ENCODE peak calls at places on chromosomes 16 and 17, in seven cellular contexts. O, X, R, M, Y, A and Q are unnamed samples.
A peak's percentile ranks its signal among the peaks of the same experiment; 100 is the strongest.

GRCh38 chr17:70564006-70564620 is 394.8 kb downstream of the KCNJ2 start:
- DNase-seq in M (no peak), R (no peak), X (no peak), A (no peak), Y (peak; percentile 70), O (no peak), Q (no peak)

GRCh38 chr17:35432176-35433074 is at the start of gene SLFN12:
- DNase-seq in Y (peak; percentile 96), M (peak; percentile 43), A (peak; percentile 87), X (peak; percentile 53), O (peak; percentile 58), R (peak; percentile 74), Q (no peak)

GRCh38 chr17:51487947-51488346 is 227.6 kb downstream of the UTP18 start:
- DNase-seq in Y (no peak), R (no peak), M (no peak), A (no peak), X (no peak), O (no peak), Q (no peak)

GRCh38 chr17:64689106-64689505 is 27.0 kb upstream of the SMURF2 start:
- DNase-seq in Y (no peak), O (no peak), A (no peak), X (no peak), M (no peak), R (no peak), Q (no peak)

GRCh38 chr17:14886200-14886739 is 378.9 kb downstream of the PMP22 start:
- DNase-seq in R (no peak), A (no peak), X (no peak), M (no peak), O (no peak), Y (no peak), Q (no peak)

GRCh38 chr16:1003551-1004347 is 22.2 kb downstream of the SOX8 start:
- DNase-seq in X (no peak), A (no peak), Y (peak; percentile 8), R (no peak), O (no peak), M (no peak), Q (no peak)

GRCh38 chr17:60224064-60224463 is 74.3 kb downstream of the CA4 start:
- DNase-seq in M (no peak), A (no peak), X (no peak), O (no peak), Y (peak; percentile 28), R (no peak), Q (no peak)

GRCh38 chr17:73285603-73285908 is 23.9 kb upstream of the CPSF4L start:
- DNase-seq in R (no peak), Y (no peak), O (no peak), X (no peak), A (no peak), M (no peak), Q (no peak)

GRCh38 chr17:76276069-76276431 is 10.9 kb downstream of the UBALD2 start:
- DNase-seq in Y (no peak), A (no peak), R (no peak), O (no peak), X (no peak), M (no peak), Q (no peak)
- TF ChIP-seq POLR2A in Y (no peak), A (no peak), R (no peak), O (no peak), X (no peak), M (no peak), Q (no peak)

GRCh38 chr16:70638814-70639792 is 7.3 kb upstream of the IL34 start:
- DNase-seq in O (peak; percentile 29), R (peak; percentile 34), Y (no peak), A (peak; percentile 60), M (peak; percentile 31), X (no peak), Q (no peak)
- TF ChIP-seq CTCF in O (no peak), R (no peak), Y (no peak), A (no peak), M (no peak), X (no peak), Q (no peak)

GRCh38 chr16:83335076-83335475 is 472.7 kb upstream of the HSBP1 start:
- DNase-seq in Y (no peak), R (no peak), M (no peak), O (no peak), X (no peak), A (no peak), Q (no peak)

GRCh38 chr16:83328936-83329335 is 478.8 kb upstream of the HSBP1 start:
- DNase-seq in Y (no peak), O (no peak), X (no peak), M (no peak), A (no peak), R (no peak), Q (no peak)

GRCh38 chr16:83329466-83329865 is 478.3 kb upstream of the HSBP1 start:
- DNase-seq in A (no peak), Y (no peak), O (no peak), M (no peak), X (no peak), R (no peak), Q (no peak)

DNA sequence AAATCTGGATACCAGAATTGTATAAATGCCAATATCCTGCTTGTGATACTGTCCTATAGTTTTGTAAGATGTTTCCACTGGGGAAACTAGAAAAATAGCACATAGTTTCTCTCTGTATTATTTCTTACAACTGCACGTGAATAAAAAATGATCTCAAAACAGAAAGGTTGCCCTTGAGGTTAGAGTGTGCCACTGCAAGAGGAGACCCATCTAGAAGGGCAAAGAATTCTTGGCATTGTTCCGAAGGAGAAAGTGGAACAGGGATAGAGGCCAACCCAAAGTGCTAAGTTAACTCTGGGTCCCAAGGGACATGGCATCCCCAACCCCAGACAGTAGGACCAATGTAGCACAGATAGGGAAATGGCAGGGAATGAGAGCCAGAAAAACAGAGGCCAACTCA is 477.5 kb upstream of the HSBP1 start:
- DNase-seq in X (no peak), M (no peak), O (no peak), A (no peak), R (no peak), Y (no peak), Q (no peak)
- H3K4me1 ChIP-seq in X (no peaks in the 10 kb centered on the region), M (no peaks in the 10 kb centered on the region), O (no peaks in the 10 kb centered on the region), A (no peaks in the 10 kb centered on the region), R (no peaks in the 10 kb centered on the region), Y (no peaks in the 10 kb centered on the region), Q (no peaks in the 10 kb centered on the region)

GRCh38 chr17:17570798-17571716 is 20.5 kb downstream of the PEMT start:
- DNase-seq in Y (no peak), A (peak; percentile 42), M (no peak), X (peak; percentile 39), R (no peak), O (peak; percentile 78), Q (no peak)
- TF ChIP-seq POLR2A in Y (no peak), A (no peak), M (no peak), X (no peak), R (no peak), O (no peak), Q (no peak)

DNA sequence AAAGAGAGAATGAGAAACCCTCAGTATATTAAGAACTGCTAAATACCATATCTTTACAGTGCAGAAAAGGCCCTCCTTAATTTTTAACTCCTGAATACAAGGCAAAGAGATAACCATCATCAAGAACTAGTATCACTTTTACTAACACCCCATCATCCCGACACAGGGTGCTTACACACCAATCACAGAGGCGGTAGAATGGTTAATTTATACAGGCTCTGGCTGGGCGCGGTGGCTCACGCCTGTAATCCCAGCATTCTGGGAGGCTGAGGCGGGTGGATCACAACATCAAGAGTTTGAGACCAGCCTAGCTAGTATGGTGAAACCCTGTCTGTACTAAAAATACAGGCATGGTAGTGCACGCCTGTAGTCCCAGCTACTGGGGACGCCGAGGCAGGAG is 4.2 kb downstream of the PSMD12 start:
- DNase-seq in Y (no peak), X (no peak), M (no peak), R (no peak), A (no peak), O (no peak), Q (no peak)
- TF ChIP-seq CTCF in Y (no peak), X (no peak), M (no peak), R (no peak), A (no peak), O (no peak), Q (no peak)

GRCh38 chr16:89410794-89411309 is 79.5 kb downstream of the ANKRD11 start:
- DNase-seq in X (peak; percentile 89), O (peak; percentile 61), A (peak; percentile 66), R (no peak), Y (peak; percentile 97), M (peak; percentile 40), Q (no peak)

GRCh38 chr16:89412811-89413210 is 77.5 kb downstream of the ANKRD11 start:
- DNase-seq in R (no peak), M (no peak), Y (no peak), O (no peak), A (no peak), X (no peak), Q (no peak)

GRCh38 chr16:89411335-89411850 is 79.0 kb downstream of the ANKRD11 start:
- DNase-seq in Y (no peak), R (no peak), A (no peak), X (no peak), M (no peak), O (no peak), Q (no peak)

GRCh38 chr16:89417352-89417751 is 73.0 kb downstream of the ANKRD11 start:
- DNase-seq in M (no peak), Y (no peak), O (no peak), A (peak; percentile 48), R (no peak), X (no peak), Q (no peak)

GRCh38 chr16:89413811-89414585 is 76.4 kb downstream of the ANKRD11 start:
- DNase-seq in R (no peak), A (no peak), Y (no peak), O (no peak), X (no peak), M (no peak), Q (no peak)
- H3K4me1 ChIP-seq in R (peaks cover 18% of the 10 kb centered on the region), A (peaks cover 74% of the 10 kb centered on the region), Y (peaks cover 33% of the 10 kb centered on the region), O (peaks cover 44% of the 10 kb centered on the region), X (peaks cover 69% of the 10 kb centered on the region), M (peaks cover 37% of the 10 kb centered on the region), Q (peaks cover 99% of the 10 kb centered on the region)

DNA sequence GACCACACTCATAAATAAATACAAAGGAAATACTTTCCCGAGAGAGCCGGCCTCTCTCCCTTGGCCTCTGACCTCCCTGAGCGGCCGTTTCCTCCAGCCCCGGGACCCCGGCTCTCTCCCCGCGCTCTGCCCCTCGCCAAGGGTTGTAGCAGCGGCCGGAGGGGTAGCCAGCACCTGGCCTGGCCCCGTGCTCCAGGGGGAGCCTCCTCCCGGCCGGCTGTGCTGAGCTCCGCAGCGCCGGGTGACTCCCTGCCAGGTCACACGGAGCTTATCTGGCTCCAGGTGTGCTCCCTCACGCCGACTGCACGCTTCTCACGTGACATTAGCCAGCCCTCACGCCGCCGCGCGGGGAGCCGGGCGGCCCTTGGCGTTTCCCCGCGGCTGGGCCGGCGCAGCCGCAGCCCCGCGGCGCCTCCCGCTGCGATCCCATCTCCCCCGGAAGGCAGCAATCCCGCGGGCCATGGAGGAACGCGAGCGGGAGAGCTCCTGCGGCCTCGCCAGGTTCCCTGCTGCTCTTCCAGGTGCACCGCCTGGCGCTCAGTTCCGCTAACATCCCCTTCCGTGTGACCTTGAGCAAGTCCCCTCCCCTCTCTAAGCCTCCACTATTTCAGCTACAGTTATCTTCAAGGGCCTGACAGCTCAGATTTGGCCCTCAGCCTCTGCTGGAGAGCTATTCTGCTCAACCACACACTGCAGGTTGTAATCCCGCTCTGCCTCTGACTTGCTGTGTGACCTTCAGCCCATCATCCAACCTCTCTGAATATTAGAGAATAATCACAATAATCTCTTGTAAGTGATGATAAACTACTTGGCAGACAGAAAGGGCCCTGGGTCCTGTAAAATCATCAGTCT is 3.5 kb downstream of the MYO18A start:
- DNase-seq in Y (peak; percentile 45), O (peak; percentile 74), M (peak; percentile 82), A (peak; percentile 68), R (peak; percentile 69), X (peak; percentile 92), Q (no peak)
- TF ChIP-seq POLR2A in Y (peak; percentile 23), O (no peak), M (peak; percentile 68), A (no peak), R (no peak), X (no peak), Q (no peak)

GRCh38 chr16:65576631-65577030 is 454.8 kb upstream of the CDH11 start:
- DNase-seq in A (no peak), M (no peak), X (no peak), Y (no peak), O (no peak), R (no peak), Q (no peak)
- TF ChIP-seq CTCF in A (no peak), M (no peak), X (no peak), Y (no peak), O (no peak), R (no peak), Q (no peak)